ENCODE peak calls at places on chromosomes 13 and 19, in six cellular contexts. J is cardiac fibroblast, M is NCI-H1092, I is tibial nerve, P is ascending aorta, N is AG09309. H is an unnamed sample.

GRCh38 chr19:8423821-8424223 is 10.7 kb downstream of the MARCHF2 start:
- DNase-seq in J (peak; percentile 99), I (peak; percentile 99), N (peak; percentile 92), M (no peak), P (peak; percentile 98), H (no peak)

GRCh38 chr13:109389892-109390345 is 396.5 kb downstream of the IRS2 start:
- DNase-seq in N (peak; percentile 84), M (no peak), I (no peak), J (peak; percentile 91), P (no peak), H (no peak)

GRCh38 chr19:3324405-3324856 is 42.0 kb upstream of the NFIC start:
- DNase-seq in M (no peak), I (peak; percentile 69), N (no peak), P (no peak), J (peak; percentile 50), H (peak; percentile 75)

GRCh38 chr19:54905908-54906511 is at the start of gene NCR1:
- DNase-seq in I (no peak), J (no peak), M (no peak), P (no peak), N (no peak), H (no peak)

GRCh38 chr19:30374791-30375650 is 2.8 kb downstream of the ZNF536 start:
- DNase-seq in M (no peak), P (peak; percentile 24), I (no peak), J (no peak), N (no peak), H (peak; percentile 43)

GRCh38 chr13:41017153-41017552 is 2.0 kb downstream of the ELF1 start:
- DNase-seq in M (no peak), N (no peak), I (no peak), J (no peak), P (no peak), H (no peak)

GRCh38 chr19:57850553-57851017 is 926 bp downstream of the ZNF587 start:
- DNase-seq in M (no peak), I (no peak), J (peak; percentile 56), N (no peak), P (no peak), H (peak; percentile 57)

GRCh38 chr13:39770514-39770913 is 115.1 kb downstream of the COG6 start:
- DNase-seq in M (no peak), J (no peak), P (no peak), I (no peak), N (no peak), H (no peak)

GRCh38 chr13:114130708-114131580 is 1.5 kb downstream of the RASA3 start:
- DNase-seq in P (peak; percentile 88), N (no peak), J (peak; percentile 91), I (peak; percentile 41), M (peak; percentile 38), H (no peak)

GRCh38 chr13:30869491-30869890 is 36.6 kb upstream of the MEDAG start:
- DNase-seq in M (no peak), P (no peak), I (no peak), J (peak; percentile 53), N (no peak), H (no peak)

GRCh38 chr13:77863037-77863630 is 55.5 kb downstream of the EDNRB start:
- DNase-seq in J (no peak), N (no peak), M (no peak), P (no peak), I (no peak), H (no peak)

GRCh38 chr13:27982361-27982760 is 6.1 kb downstream of the URAD start:
- DNase-seq in J (no peak), M (no peak), P (no peak), N (no peak), I (no peak), H (no peak)

GRCh38 chr19:30342901-30343300 is 29.3 kb upstream of the ZNF536 start:
- DNase-seq in M (no peak), P (no peak), N (no peak), I (no peak), J (no peak), H (no peak)

GRCh38 chr13:33194820-33195692 is 90.5 kb downstream of the STARD13 start:
- DNase-seq in I (peak; percentile 42), P (peak; percentile 73), N (peak; percentile 89), M (no peak), J (peak; percentile 99), H (no peak)

GRCh38 chr13:112693831-112694497 is 4.1 kb downstream of the ATP11A start:
- DNase-seq in P (peak; percentile 60), N (peak; percentile 54), I (peak; percentile 34), M (no peak), J (peak; percentile 79), H (no peak)

GRCh38 chr13:45500492-45501174 is 35.9 kb downstream of the COG3 start:
- DNase-seq in P (no peak), N (peak; percentile 76), I (no peak), J (peak; percentile 95), M (no peak), H (no peak)

H was measured in WERI-Rb-1.